ENCODE peak calls at places on chromosomes 7 and 10, in four cellular contexts. One of them, this sample, is unnamed.

GRCh38 chr10:95552680-95553342 is 8.4 kb downstream of the SORBS1 start:
- DNase-seq in IMR-90: no peak
- DNase-seq in neuronal stem cell: peak
- DNase-seq in mesenchymal stem cell: no peak
- DNase-seq in this sample: no peak

GRCh38 chr10:124624456-124624855 is 119.7 kb downstream of the FAM53B start:
- DNase-seq in mesenchymal stem cell: no peak
- DNase-seq in neuronal stem cell: no peak
- DNase-seq in IMR-90: no peak
- DNase-seq in this sample: no peak

GRCh38 chr10:64519427-64519826 is 998.2 kb downstream of the REEP3 start:
- DNase-seq in neuronal stem cell: no peak
- DNase-seq in mesenchymal stem cell: no peak
- DNase-seq in IMR-90: no peak
- DNase-seq in this sample: no peak

GRCh38 chr7:51590746-51591145 is 274.1 kb upstream of the COBL start:
- DNase-seq in neuronal stem cell: no peak
- DNase-seq in mesenchymal stem cell: no peak
- DNase-seq in IMR-90: no peak
- DNase-seq in this sample: no peak

GRCh38 chr10:128367807-128368206 is 241.6 kb upstream of the MKI67 start:
- DNase-seq in mesenchymal stem cell: no peak
- DNase-seq in IMR-90: no peak
- DNase-seq in neuronal stem cell: no peak
- DNase-seq in this sample: no peak

GRCh38 chr7:51292596-51292995 is 24.0 kb downstream of the COBL start:
- DNase-seq in IMR-90: no peak
- DNase-seq in mesenchymal stem cell: no peak
- DNase-seq in neuronal stem cell: no peak
- DNase-seq in this sample: no peak

GRCh38 chr7:70044064-70044463 is 445.8 kb downstream of the AUTS2 start:
- DNase-seq in neuronal stem cell: no peak
- DNase-seq in mesenchymal stem cell: no peak
- DNase-seq in IMR-90: no peak
- DNase-seq in this sample: no peak

GRCh38 chr7:94357076-94357475 is 37.6 kb upstream of the COL1A2 start:
- DNase-seq in mesenchymal stem cell: no peak
- DNase-seq in neuronal stem cell: no peak
- DNase-seq in IMR-90: no peak
- DNase-seq in this sample: no peak

GRCh38 chr10:102743588-102744373 is at the start of gene WBP1L:
- DNase-seq in mesenchymal stem cell: peak
- DNase-seq in neuronal stem cell: peak
- DNase-seq in IMR-90: peak
- DNase-seq in this sample: peak
- H3K14ac ChIP-seq in mesenchymal stem cell: peak
- H3K14ac ChIP-seq in neuronal stem cell: peak
- H3K14ac ChIP-seq in IMR-90: peak
- H3K14ac ChIP-seq in this sample: peak

GRCh38 chr10:3829193-3830050 is 44.4 kb upstream of the KLF6 start:
- DNase-seq in IMR-90: no peak
- DNase-seq in neuronal stem cell: no peak
- DNase-seq in mesenchymal stem cell: no peak
- DNase-seq in this sample: no peak
- H3K14ac ChIP-seq in IMR-90: peak
- H3K14ac ChIP-seq in neuronal stem cell: no peak
- H3K14ac ChIP-seq in mesenchymal stem cell: peak
- H3K14ac ChIP-seq in this sample: peak

GRCh38 chr10:78212134-78212785 is 178.6 kb downstream of the RPS24 start:
- DNase-seq in neuronal stem cell: no peak
- DNase-seq in mesenchymal stem cell: no peak
- DNase-seq in IMR-90: no peak
- DNase-seq in this sample: no peak
- H3K14ac ChIP-seq in neuronal stem cell: no peak
- H3K14ac ChIP-seq in mesenchymal stem cell: peak
- H3K14ac ChIP-seq in IMR-90: peak
- H3K14ac ChIP-seq in this sample: peak

GRCh38 chr7:74087791-74088453 is 4.3 kb downstream of the LIMK1 start:
- DNase-seq in mesenchymal stem cell: no peak
- DNase-seq in IMR-90: no peak
- DNase-seq in neuronal stem cell: no peak
- DNase-seq in this sample: peak

GRCh38 chr7:74083117-74083876 is at the start of gene LIMK1:
- DNase-seq in mesenchymal stem cell: peak
- DNase-seq in neuronal stem cell: peak
- DNase-seq in IMR-90: peak
- DNase-seq in this sample: peak

GRCh38 chr7:74082770-74083116 is 861 bp upstream of the LIMK1 start:
- DNase-seq in neuronal stem cell: no peak
- DNase-seq in mesenchymal stem cell: no peak
- DNase-seq in IMR-90: no peak
- DNase-seq in this sample: no peak

GRCh38 chr7:74084722-74085578 is 1.3 kb downstream of the LIMK1 start:
- DNase-seq in neuronal stem cell: no peak
- DNase-seq in mesenchymal stem cell: peak
- DNase-seq in IMR-90: no peak
- DNase-seq in this sample: no peak

GRCh38 chr7:74083928-74084721 is 521 bp downstream of the LIMK1 start:
- DNase-seq in IMR-90: peak
- DNase-seq in neuronal stem cell: no peak
- DNase-seq in mesenchymal stem cell: peak
- DNase-seq in this sample: peak
- H3K14ac ChIP-seq in IMR-90: peak
- H3K14ac ChIP-seq in neuronal stem cell: peak
- H3K14ac ChIP-seq in mesenchymal stem cell: peak
- H3K14ac ChIP-seq in this sample: peak

GRCh38 chr10:86769991-86770390 is 13.6 kb downstream of the BMPR1A start:
- DNase-seq in mesenchymal stem cell: no peak
- DNase-seq in neuronal stem cell: no peak
- DNase-seq in IMR-90: no peak
- DNase-seq in this sample: no peak
- H3K14ac ChIP-seq in mesenchymal stem cell: no peak
- H3K14ac ChIP-seq in neuronal stem cell: no peak
- H3K14ac ChIP-seq in IMR-90: no peak
- H3K14ac ChIP-seq in this sample: no peak

GRCh38 chr10:42932735-42933453 is 144.0 kb upstream of the RET start:
- DNase-seq in IMR-90: no peak
- DNase-seq in mesenchymal stem cell: no peak
- DNase-seq in neuronal stem cell: peak
- DNase-seq in this sample: no peak
- H3K14ac ChIP-seq in IMR-90: no peak
- H3K14ac ChIP-seq in mesenchymal stem cell: no peak
- H3K14ac ChIP-seq in neuronal stem cell: no peak
- H3K14ac ChIP-seq in this sample: no peak

DNA sequence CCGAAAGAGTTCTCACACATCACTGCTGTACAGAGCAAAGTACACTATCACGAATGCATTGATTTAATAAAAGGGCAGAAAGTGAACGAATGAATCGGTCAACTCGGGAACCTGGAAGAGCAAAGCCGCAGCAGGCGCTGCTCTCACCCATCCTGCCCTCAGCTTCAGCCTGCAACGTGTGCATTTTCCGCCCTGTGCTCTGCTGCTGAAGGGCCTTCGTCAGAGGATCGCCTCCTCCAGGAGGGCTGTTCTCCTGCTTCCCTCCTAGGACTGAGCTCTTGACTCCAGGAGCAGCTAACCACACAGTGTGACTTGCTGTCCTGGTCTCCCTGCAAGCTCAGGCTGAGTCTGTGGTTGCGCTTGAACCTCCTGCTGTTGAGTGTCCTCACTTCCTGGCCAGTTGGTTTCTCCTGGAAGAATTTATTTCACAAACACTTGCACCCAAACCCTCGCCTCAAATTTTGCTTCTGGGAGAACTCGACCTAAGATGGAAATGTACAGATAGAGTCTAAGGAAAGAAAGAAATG is 473.0 kb upstream of the KLF6 start:
- DNase-seq in mesenchymal stem cell: no peak
- DNase-seq in IMR-90: no peak
- DNase-seq in neuronal stem cell: no peak
- DNase-seq in this sample: no peak
- H3K14ac ChIP-seq in mesenchymal stem cell: peak
- H3K14ac ChIP-seq in IMR-90: peak
- H3K14ac ChIP-seq in neuronal stem cell: no peak
- H3K14ac ChIP-seq in this sample: peak

GRCh38 chr10:7853226-7853891 is 35.1 kb downstream of the TAF3 start:
- DNase-seq in mesenchymal stem cell: no peak
- DNase-seq in IMR-90: no peak
- DNase-seq in neuronal stem cell: no peak
- DNase-seq in this sample: peak

GRCh38 chr10:7853892-7854289 is 35.6 kb downstream of the TAF3 start:
- DNase-seq in neuronal stem cell: no peak
- DNase-seq in IMR-90: no peak
- DNase-seq in mesenchymal stem cell: no peak
- DNase-seq in this sample: no peak

GRCh38 chr10:7855205-7855604 is 36.9 kb downstream of the TAF3 start:
- DNase-seq in mesenchymal stem cell: no peak
- DNase-seq in IMR-90: no peak
- DNase-seq in neuronal stem cell: peak
- DNase-seq in this sample: peak

GRCh38 chr10:7857259-7857658 is 39.0 kb downstream of the TAF3 start:
- DNase-seq in neuronal stem cell: no peak
- DNase-seq in mesenchymal stem cell: no peak
- DNase-seq in IMR-90: no peak
- DNase-seq in this sample: no peak

DNA sequence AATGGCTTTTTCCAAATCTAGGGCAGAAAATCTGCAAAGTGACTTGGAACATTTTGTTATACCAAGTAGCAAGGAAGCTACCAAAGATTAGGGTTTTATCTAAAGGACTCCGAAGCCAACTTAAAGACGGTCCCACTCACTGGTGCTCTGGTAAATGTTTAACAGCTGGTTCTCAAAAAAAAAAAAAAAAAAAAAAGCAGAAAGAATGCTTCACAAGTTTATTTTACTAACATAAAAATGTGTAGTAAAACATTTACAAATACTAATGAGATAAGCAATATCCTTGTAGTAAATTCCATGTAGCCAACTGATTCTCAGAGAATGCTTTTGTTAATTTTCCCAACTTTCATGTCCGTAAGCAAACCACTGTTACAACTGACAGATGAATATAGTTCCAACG is 38.4 kb downstream of the TAF3 start:
- DNase-seq in IMR-90: peak
- DNase-seq in neuronal stem cell: no peak
- DNase-seq in mesenchymal stem cell: no peak
- DNase-seq in this sample: no peak
- H3K14ac ChIP-seq in IMR-90: no peak
- H3K14ac ChIP-seq in neuronal stem cell: no peak
- H3K14ac ChIP-seq in mesenchymal stem cell: no peak
- H3K14ac ChIP-seq in this sample: no peak

DNA sequence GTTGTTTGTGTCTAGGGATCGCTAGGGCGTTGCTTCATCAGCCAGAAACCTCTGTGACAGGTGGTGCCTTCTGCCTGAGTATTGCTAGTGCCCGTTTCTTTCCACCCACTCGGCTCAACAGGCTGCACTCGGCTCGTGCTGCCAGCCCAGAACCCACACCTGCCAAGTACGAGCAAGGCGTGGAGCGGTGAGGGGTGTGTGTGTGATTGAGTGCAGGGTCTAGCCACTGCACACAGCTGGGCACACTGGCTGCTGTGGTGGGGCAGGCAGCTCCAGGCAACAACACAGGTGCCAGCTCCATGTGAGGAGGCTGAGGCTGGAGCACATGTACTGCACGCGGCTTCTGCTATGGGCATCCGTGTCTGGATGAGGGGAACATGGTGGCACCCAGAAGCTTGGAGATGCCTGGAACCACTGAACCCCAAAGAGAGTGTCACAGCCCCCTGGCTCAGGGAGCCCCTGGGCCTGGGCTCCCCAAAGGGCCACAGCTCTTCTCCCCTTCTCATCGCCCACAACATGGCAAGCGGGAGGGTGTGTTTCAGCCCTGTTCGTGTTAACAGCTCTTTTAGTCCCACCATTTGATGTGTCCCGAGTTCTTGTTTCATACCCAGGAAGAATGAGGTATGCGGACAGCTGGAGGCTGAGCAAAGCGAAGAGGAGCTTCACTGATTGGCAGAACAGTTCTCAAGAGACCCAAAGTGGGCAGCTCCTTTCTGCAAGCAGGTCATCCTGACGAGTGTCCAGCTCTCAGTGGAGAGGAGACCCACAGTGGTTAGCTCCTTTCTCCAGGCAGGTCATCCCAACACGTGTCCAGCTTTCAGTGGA is 78.1 kb downstream of the HDAC9 start:
- DNase-seq in IMR-90: no peak
- DNase-seq in mesenchymal stem cell: no peak
- DNase-seq in neuronal stem cell: no peak
- DNase-seq in this sample: no peak
- H3K14ac ChIP-seq in IMR-90: no peak
- H3K14ac ChIP-seq in mesenchymal stem cell: peak
- H3K14ac ChIP-seq in neuronal stem cell: peak
- H3K14ac ChIP-seq in this sample: no peak